ENCODE peak calls at places on chromosomes 11 and 22, in five cellular contexts. F is Caco-2, B is cardiac fibroblast, Y is kidney epithelial cell, R is HFF-Myc. P is an unnamed sample.

GRCh38 chr11:133785795-133786194 is 59.5 kb downstream of the SPATA19 start:
- DNase-seq in F (no peak), B (no peak), Y (no peak), R (no peak), P (no peak)

GRCh38 chr11:33480636-33481035 is 220.0 kb downstream of the C11orf91 start:
- DNase-seq in F (no peak), B (no peak), Y (no peak), R (no peak), P (no peak)

GRCh38 chr22:35150163-35151107 is 84.5 kb downstream of the ISX start:
- DNase-seq in F (peak; percentile 64), B (peak; percentile 57), Y (peak; percentile 12), R (peak; percentile 19), P (peak; percentile 13)

GRCh38 chr11:3124821-3125220 is 40.3 kb downstream of the OSBPL5 start:
- DNase-seq in F (no peak), B (no peak), Y (no peak), R (no peak), P (no peak)

GRCh38 chr11:108220721-108221346 is 1.6 kb downstream of the NPAT start:
- DNase-seq in F (no peak), B (peak; percentile 15), Y (no peak), R (no peak), P (no peak)

GRCh38 chr11:86021390-86021789 is 47.5 kb downstream of the PICALM start:
- DNase-seq in F (no peak), B (peak; percentile 28), Y (no peak), R (no peak), P (no peak)

GRCh38 chr11:81331611-81332205 is 1402.0 kb downstream of the FAM181B start:
- DNase-seq in F (no peak), B (no peak), Y (no peak), R (no peak), P (no peak)

GRCh38 chr11:79708319-79708928 is 267.6 kb upstream of the TENM4 start:
- DNase-seq in F (peak; percentile 62), B (peak; percentile 32), Y (no peak), R (peak; percentile 36), P (peak; percentile 41)

GRCh38 chr22:20267441-20268288 is 453 bp downstream of the RTN4R start:
- DNase-seq in F (no peak), B (no peak), Y (no peak), R (no peak), P (no peak)

GRCh38 chr11:74682731-74683278 is 48.4 kb downstream of the CHRDL2 start:
- DNase-seq in F (peak; percentile 31), B (no peak), Y (no peak), R (no peak), P (no peak)

GRCh38 chr11:68950268-68950667 is 30.5 kb downstream of the MRGPRD start:
- DNase-seq in F (no peak), B (peak; percentile 30), Y (no peak), R (peak; percentile 16), P (peak; percentile 10)

GRCh38 chr22:50085211-50085999 is at the start of gene MLC1:
- DNase-seq in F (no peak), B (peak; percentile 8), Y (no peak), R (no peak), P (no peak)

GRCh38 chr22:17436981-17437410 is 67.7 kb downstream of the CECR2 start:
- DNase-seq in F (no peak), B (no peak), Y (no peak), R (no peak), P (no peak)

GRCh38 chr11:16028406-16028805 is 327.9 kb downstream of the SOX6 start:
- DNase-seq in F (no peak), B (peak; percentile 27), Y (no peak), R (no peak), P (no peak)

GRCh38 chr11:44766112-44766971 is 39.6 kb downstream of the TSPAN18 start:
- DNase-seq in F (peak; percentile 7), B (peak; percentile 64), Y (no peak), R (no peak), P (peak; percentile 93)

GRCh38 chr11:15526859-15527450 is 412.2 kb downstream of the INSC start:
- DNase-seq in F (no peak), B (no peak), Y (no peak), R (no peak), P (no peak)

GRCh38 chr22:19745155-19746133 is 15.1 kb upstream of the TBX1 start:
- DNase-seq in F (no peak), B (no peak), Y (no peak), R (no peak), P (no peak)

GRCh38 chr11:14812776-14813175 is 79.3 kb downstream of the CYP2R1 start:
- DNase-seq in F (no peak), B (no peak), Y (no peak), R (peak; percentile 7), P (no peak)

GRCh38 chr22:50314455-50315288 is 7.2 kb upstream of the PLXNB2 start:
- DNase-seq in F (peak; percentile 32), B (no peak), Y (no peak), R (no peak), P (no peak)

GRCh38 chr11:82864268-82864667 is 36.0 kb downstream of the PRCP start:
- DNase-seq in F (peak; percentile 54), B (peak; percentile 76), Y (no peak), R (peak; percentile 44), P (peak; percentile 36)

GRCh38 chr22:49633010-49633324 is 194.7 kb downstream of the BRD1 start:
- DNase-seq in F (no peak), B (no peak), Y (no peak), R (no peak), P (no peak)

GRCh38 chr11:73999581-74000306 is 9.1 kb downstream of the UCP3 start:
- DNase-seq in F (peak; percentile 12), B (no peak), Y (no peak), R (no peak), P (no peak)

GRCh38 chr11:282171-282570 is 4.0 kb downstream of the NLRP6 start:
- DNase-seq in F (peak; percentile 30), B (no peak), Y (no peak), R (no peak), P (no peak)

GRCh38 chr11:20599424-20600346 is at the start of gene SLC6A5:
- DNase-seq in F (peak; percentile 55), B (peak; percentile 49), Y (no peak), R (peak; percentile 22), P (peak; percentile 33)

GRCh38 chr11:80255021-80255420 is 814.2 kb upstream of the TENM4 start:
- DNase-seq in F (no peak), B (no peak), Y (no peak), R (no peak), P (no peak)

GRCh38 chr11:57640068-57640800 is 9.5 kb downstream of the YPEL4 start:
- DNase-seq in F (no peak), B (no peak), Y (no peak), R (no peak), P (no peak)

GRCh38 chr22:28935713-28936112 is 52.3 kb downstream of the ZNRF3 start:
- DNase-seq in F (no peak), B (no peak), Y (no peak), R (no peak), P (no peak)

GRCh38 chr11:14713518-14714244 is 70.1 kb downstream of the PDE3B start:
- DNase-seq in F (no peak), B (no peak), Y (no peak), R (peak; percentile 4), P (no peak)

GRCh38 chr11:44097821-44098220 is 2.3 kb downstream of the EXT2 start:
- DNase-seq in F (no peak), B (no peak), Y (no peak), R (no peak), P (no peak)

GRCh38 chr22:38435010-38435409 is 20.0 kb downstream of the KCNJ4 start:
- DNase-seq in F (no peak), B (no peak), Y (no peak), R (no peak), P (no peak)
- TF ChIP-seq CTCF in F (no peak), B (no peak), Y (no peak), R (peak; percentile 14), P (no peak)

DNA sequence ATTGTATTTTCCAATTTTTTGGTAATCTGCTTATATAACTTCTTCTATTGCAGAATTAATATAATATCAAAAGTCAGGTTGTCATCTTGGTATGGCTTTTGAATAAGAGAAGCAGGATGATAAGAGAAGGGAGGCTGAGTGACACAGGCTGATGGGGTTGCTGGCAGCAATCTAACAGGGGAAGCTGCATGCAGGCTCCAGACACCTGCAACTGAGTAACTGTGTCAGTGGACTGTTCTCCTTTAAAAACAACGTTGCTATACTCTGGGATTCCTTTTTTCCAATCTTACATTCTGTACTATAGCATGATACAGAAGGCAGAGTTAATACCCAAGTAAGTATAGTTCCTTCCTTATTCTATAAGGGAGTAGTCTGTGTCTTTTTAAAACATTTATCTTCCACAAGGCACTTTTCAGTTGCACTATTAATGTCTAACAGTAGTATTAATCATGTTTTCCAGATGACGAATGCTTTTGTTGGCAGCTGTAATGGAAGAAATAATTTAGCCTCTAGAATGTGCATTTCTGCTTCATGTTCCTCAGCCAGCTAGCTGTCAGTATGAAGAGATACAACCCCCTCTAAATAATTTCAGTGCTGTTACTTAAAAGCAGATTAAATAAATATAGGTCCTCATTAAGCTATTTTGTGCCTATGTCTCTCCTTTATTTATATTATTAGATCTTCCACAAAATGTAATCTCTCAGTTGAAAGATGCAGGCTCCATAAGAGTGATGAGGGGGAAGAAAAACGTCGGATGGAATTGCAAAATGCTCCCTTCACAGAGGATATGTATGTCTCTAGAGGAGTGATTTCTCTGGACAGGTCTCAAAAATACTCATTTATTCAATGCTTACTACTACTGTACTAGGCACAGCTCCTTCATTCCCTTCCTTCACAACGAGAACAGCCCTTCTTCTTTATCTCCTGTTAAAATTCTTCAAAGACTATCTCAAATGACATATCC is 50.8 kb downstream of the ATG16L2 start:
- DNase-seq in F (no peak), B (peak; percentile 78), Y (no peak), R (no peak), P (peak; percentile 54)
- H3K4me3 ChIP-seq in F (no peak overlapping the region), B (no peak overlapping the region), Y (no peak overlapping the region), R (no peak overlapping the region), P (no peak overlapping the region)

DNA sequence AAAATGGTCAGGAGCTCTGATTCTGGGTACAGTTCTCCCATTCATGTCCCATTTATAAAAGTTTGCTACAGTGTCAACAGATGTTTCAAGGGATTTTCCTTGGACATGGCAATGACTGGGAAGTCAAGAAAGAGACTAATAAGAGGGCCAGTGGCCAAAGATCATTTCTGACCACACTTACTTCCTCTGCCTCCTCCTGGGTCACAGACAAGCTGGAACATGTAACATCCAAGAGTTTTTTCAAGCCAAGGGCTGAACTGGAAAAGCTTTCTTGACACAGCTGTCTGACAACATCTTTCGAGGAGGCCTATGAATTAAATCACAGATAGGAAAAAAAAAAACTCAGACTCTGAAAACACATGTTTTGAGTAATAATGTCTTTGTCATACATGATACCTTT is 8.7 kb downstream of the COMMD9 start:
- DNase-seq in F (no peak), B (peak; percentile 21), Y (no peak), R (no peak), P (no peak)
- TF ChIP-seq CTCF in F (no peak), B (no peak), Y (no peak), R (no peak), P (no peak)

GRCh38 chr22:30694171-30694637 is 470 bp upstream of the OSBP2 start:
- DNase-seq in F (peak; percentile 59), B (no peak), Y (no peak), R (no peak), P (peak; percentile 15)
- H3K4me3 ChIP-seq in F (peak overlapping the region; percentile 84), B (peak overlapping the region; percentile 59), Y (peak overlapping the region; percentile 49), R (peak overlapping the region; percentile 51), P (peak overlapping the region; percentile 60)